ENCODE peak calls at places on chromosomes 5 and 9, in eight cellular contexts. X is stimulated activated CD8-positive, alpha-beta memory T cell treated with anti-CD3 and anti-CD28 coated beads, Interleukin-4, amount 100 ng/mL, for 24 hours; O is head of caudate nucleus; G is T-helper 17 cell; H is heart left ventricle; Q is NCI-H2029 treated with DMSO at 0.1 percent for 48 hours; L is hepatocyte; N is NB4. T is an unnamed sample.

GRCh38 chr5:121053055-121053985 is 589.2 kb downstream of the PRR16 start:
- DNase-seq in X (no peak), O (no peak), G (no peak), H (no peak), Q (no peak), L (no peak), N (no peak), T (no peak)

GRCh38 chr9:88559661-88560060 is 24.7 kb downstream of the NXNL2 start:
- DNase-seq in X (no peak), O (no peak), G (no peak), H (no peak), Q (no peak), L (no peak), N (no peak), T (no peak)

GRCh38 chr9:131011274-131012022 is 2.5 kb downstream of the LAMC3 start:
- DNase-seq in X (no peak), O (no peak), G (no peak), H (no peak), Q (no peak), L (no peak), N (no peak), T (no peak)

GRCh38 chr5:157915638-157916037 is 56.7 kb upstream of the CLINT1 start:
- DNase-seq in X (no peak), O (peak), G (no peak), H (peak), Q (peak), L (peak), N (no peak), T (peak)

GRCh38 chr9:133619791-133620190 is 10.6 kb upstream of the FAM163B start:
- DNase-seq in X (peak), O (peak), G (peak), H (no peak), Q (no peak), L (no peak), N (no peak), T (no peak)

GRCh38 chr9:92481029-92481633 is 1.2 kb downstream of the ASPN start:
- DNase-seq in X (no peak), O (no peak), G (no peak), H (no peak), Q (no peak), L (no peak), N (no peak), T (no peak)

GRCh38 chr9:8916771-8917170 is 1117.2 kb upstream of the DMAC1 start:
- DNase-seq in X (no peak), O (no peak), G (no peak), H (no peak), Q (no peak), L (no peak), N (no peak), T (no peak)

GRCh38 chr9:86407022-86407421 is 52.8 kb upstream of the TUT7 start:
- DNase-seq in X (no peak), O (no peak), G (no peak), H (no peak), Q (no peak), L (peak), N (no peak), T (no peak)

GRCh38 chr5:59673438-59674058 is 220.0 kb downstream of the PDE4D start:
- DNase-seq in X (no peak), O (no peak), G (no peak), H (no peak), Q (peak), L (peak), N (peak), T (no peak)

GRCh38 chr9:128151343-128152132 is 2.3 kb downstream of the LCN2 start:
- DNase-seq in X (no peak), O (no peak), G (no peak), H (no peak), Q (no peak), L (peak), N (no peak), T (no peak)

GRCh38 chr5:139671096-139671841 is 23.1 kb downstream of the CXXC5 start:
- DNase-seq in X (no peak), O (peak), G (no peak), H (peak), Q (no peak), L (no peak), N (peak), T (no peak)

GRCh38 chr9:127525426-127526188 is 74.3 kb downstream of the LRSAM1 start:
- DNase-seq in X (no peak), O (no peak), G (no peak), H (peak), Q (no peak), L (no peak), N (peak), T (no peak)

GRCh38 chr9:116980582-116980981 is 293.5 kb downstream of the TRIM32 start:
- DNase-seq in X (no peak), O (no peak), G (no peak), H (no peak), Q (no peak), L (no peak), N (no peak), T (no peak)

GRCh38 chr5:124103671-124104070 is 591.7 kb downstream of the CSNK1G3 start:
- DNase-seq in X (no peak), O (no peak), G (no peak), H (no peak), Q (no peak), L (no peak), N (no peak), T (no peak)

GRCh38 chr5:167295686-167296015 is 995.8 kb upstream of the WWC1 start:
- DNase-seq in X (no peak), O (no peak), G (no peak), H (no peak), Q (no peak), L (no peak), N (no peak), T (no peak)

GRCh38 chr9:89605181-89606048 is 603 bp downstream of the GADD45G start:
- DNase-seq in X (peak), O (peak), G (peak), H (peak), Q (no peak), L (peak), N (peak), T (peak)

GRCh38 chr9:77892171-77892570 is 139.4 kb downstream of the GNAQ start:
- DNase-seq in X (no peak), O (no peak), G (no peak), H (no peak), Q (no peak), L (no peak), N (peak), T (no peak)

GRCh38 chr9:5633243-5633642 is 4.3 kb downstream of the RIC1 start:
- DNase-seq in X (no peak), O (no peak), G (no peak), H (no peak), Q (no peak), L (peak), N (peak), T (no peak)

GRCh38 chr9:87276327-87276841 is 221.3 kb upstream of the DAPK1 start:
- DNase-seq in X (no peak), O (no peak), G (no peak), H (no peak), Q (no peak), L (no peak), N (no peak), T (no peak)

GRCh38 chr9:129494113-129494789 is 126.7 kb downstream of the C9orf50 start:
- DNase-seq in X (no peak), O (no peak), G (no peak), H (no peak), Q (no peak), L (peak), N (no peak), T (no peak)

GRCh38 chr5:180628211-180628610 is 21.2 kb downstream of the FLT4 start:
- DNase-seq in X (no peak), O (no peak), G (no peak), H (no peak), Q (no peak), L (no peak), N (no peak), T (no peak)

GRCh38 chr5:151074557-151074956 is 6.3 kb downstream of the TNIP1 start:
- DNase-seq in X (no peak), O (no peak), G (no peak), H (no peak), Q (no peak), L (no peak), N (no peak), T (no peak)

GRCh38 chr5:26940981-26941380 is 97.4 kb downstream of the CDH9 start:
- DNase-seq in X (no peak), O (no peak), G (no peak), H (no peak), Q (no peak), L (no peak), N (no peak), T (no peak)

GRCh38 chr5:147464211-147464610 is 45.7 kb downstream of the DPYSL3 start:
- DNase-seq in X (no peak), O (no peak), G (no peak), H (no peak), Q (no peak), L (peak), N (peak), T (no peak)